ENCODE peak calls at places on chromosomes 5 and 9, in eight cellular contexts. J, E, G, Z, X, C, M and N are unnamed samples.

GRCh38 chr5:43804041-43804440 is 201.1 kb downstream of the NNT start:
- DNase-seq in C (no peak), X (no peak), M (no peak), G (no peak), Z (no peak), J (no peak), E (no peak), N (no peak)

GRCh38 chr5:103511554-103511885 is 51.1 kb downstream of the NUDT12 start:
- DNase-seq in X (no peak), C (no peak), M (peak; percentile 7), Z (peak; percentile 88), E (peak; percentile 40), J (no peak), G (peak; percentile 31), N (no peak)

GRCh38 chr5:35876454-35876853 is 19.8 kb downstream of the IL7R start:
- DNase-seq in E (peak; percentile 20), C (no peak), M (no peak), J (no peak), Z (no peak), G (no peak), X (no peak), N (no peak)

GRCh38 chr9:70519912-70520724 is 105.7 kb upstream of the KLF9 start:
- DNase-seq in C (no peak), M (no peak), G (no peak), Z (no peak), E (no peak), J (no peak), X (no peak), N (no peak)

GRCh38 chr5:173278172-173278571 is 43.2 kb upstream of the NKX2-5 start:
- DNase-seq in G (no peak), M (no peak), E (peak; percentile 29), J (no peak), C (no peak), Z (no peak), X (no peak), N (peak; percentile 34)

GRCh38 chr5:35974570-35974969 is 16.6 kb downstream of the UGT3A1 start:
- DNase-seq in G (no peak), E (no peak), C (no peak), Z (no peak), X (no peak), J (no peak), M (no peak), N (no peak)

GRCh38 chr5:108345541-108346171 is 36.2 kb downstream of the FBXL17 start:
- DNase-seq in C (no peak), Z (peak; percentile 70), G (peak; percentile 64), E (peak; percentile 61), J (no peak), X (peak; percentile 13), M (no peak), N (peak; percentile 69)

GRCh38 chr5:35230043-35230611 is at the start of gene PRLR:
- DNase-seq in Z (peak; percentile 43), J (no peak), X (no peak), M (no peak), C (peak; percentile 66), E (peak; percentile 25), G (peak; percentile 13), N (peak; percentile 27)

GRCh38 chr9:357560-357959 is 142.9 kb downstream of the DOCK8 start:
- DNase-seq in X (no peak), Z (no peak), C (no peak), M (no peak), E (no peak), G (no peak), J (no peak), N (no peak)

GRCh38 chr5:34680896-34681295 is 24.8 kb downstream of the RAI14 start:
- DNase-seq in C (no peak), X (no peak), J (no peak), G (no peak), E (no peak), Z (no peak), M (no peak), N (no peak)

GRCh38 chr5:110903966-110904365 is 165.2 kb downstream of the SLC25A46 start:
- DNase-seq in C (no peak), Z (no peak), G (no peak), J (no peak), E (no peak), X (no peak), M (no peak), N (no peak)

GRCh38 chr5:75461679-75462078 is 49.8 kb downstream of the CERT1 start:
- DNase-seq in J (no peak), G (no peak), Z (peak; percentile 77), E (peak; percentile 60), C (no peak), M (no peak), X (no peak), N (no peak)

GRCh38 chr9:3189113-3189861 is 336.5 kb downstream of the RFX3 start:
- DNase-seq in C (no peak), J (no peak), X (no peak), Z (no peak), G (no peak), E (no peak), M (no peak), N (no peak)

GRCh38 chr5:37641933-37642332 is 197.9 kb downstream of the GDNF start:
- DNase-seq in Z (no peak), M (no peak), J (no peak), X (no peak), G (no peak), E (no peak), C (no peak), N (no peak)

GRCh38 chr5:37638897-37639296 is 200.9 kb downstream of the GDNF start:
- DNase-seq in J (no peak), X (no peak), E (peak; percentile 20), G (peak; percentile 20), C (no peak), M (no peak), Z (no peak), N (no peak)

GRCh38 chr5:37645707-37646106 is 194.1 kb downstream of the GDNF start:
- DNase-seq in E (no peak), G (no peak), M (no peak), J (no peak), C (no peak), Z (no peak), X (no peak), N (no peak)

GRCh38 chr5:37637165-37637845 is 202.5 kb downstream of the GDNF start:
- DNase-seq in C (no peak), G (peak; percentile 63), J (no peak), Z (peak; percentile 56), M (no peak), X (peak; percentile 53), E (peak; percentile 15), N (peak; percentile 33)

DNA sequence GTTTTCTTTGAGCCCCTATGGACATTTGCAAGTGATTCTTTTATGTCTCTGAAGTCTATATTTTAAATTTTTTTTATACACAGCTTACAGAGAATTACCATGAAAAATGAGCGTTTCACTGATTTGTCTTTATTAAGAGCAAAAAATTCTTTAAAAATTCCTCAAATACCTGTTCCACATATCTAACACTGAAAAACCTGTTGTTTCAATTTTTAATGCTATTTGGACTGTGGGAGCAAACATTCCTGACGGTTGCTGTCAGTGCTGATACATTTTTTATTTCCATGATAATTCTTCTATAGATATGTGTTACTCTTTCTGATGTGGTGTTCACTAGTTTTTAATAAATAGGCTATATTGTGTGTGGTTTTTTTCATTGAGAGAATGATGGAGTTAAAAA is 199.8 kb downstream of the GDNF start:
- DNase-seq in C (no peak), G (no peak), M (no peak), Z (no peak), E (no peak), J (no peak), X (no peak), N (no peak)
- TF ChIP-seq CTCF in C (no peak), G (no peak), M (no peak), Z (no peak), E (no peak), J (no peak), X (no peak), N (no peak)

GRCh38 chr5:23367863-23368262 is 139.5 kb upstream of the PRDM9 start:
- DNase-seq in J (no peak), M (no peak), Z (no peak), G (no peak), E (no peak), X (no peak), C (no peak), N (no peak)
- H3K4me3 ChIP-seq in J (no peak overlapping the region), M (no peak overlapping the region), Z (no peak overlapping the region), G (no peak overlapping the region), E (no peak overlapping the region), X (no peak overlapping the region), C (no peak overlapping the region), N (no peak overlapping the region)

GRCh38 chr5:6197427-6197826 is 180.9 kb downstream of the MED10 start:
- DNase-seq in G (no peak), C (no peak), M (no peak), E (no peak), J (no peak), Z (no peak), X (no peak), N (no peak)

GRCh38 chr5:6202113-6202512 is 176.2 kb downstream of the MED10 start:
- DNase-seq in Z (no peak), M (no peak), C (no peak), E (no peak), J (no peak), X (no peak), G (no peak), N (no peak)

GRCh38 chr5:6201626-6202025 is 176.7 kb downstream of the MED10 start:
- DNase-seq in E (peak; percentile 53), G (peak; percentile 31), J (no peak), Z (peak; percentile 30), X (no peak), C (no peak), M (no peak), N (peak; percentile 10)

GRCh38 chr5:6202615-6203365 is 175.6 kb downstream of the MED10 start:
- DNase-seq in X (no peak), E (no peak), C (no peak), J (no peak), Z (no peak), M (no peak), G (no peak), N (no peak)
- TF ChIP-seq CTCF in X (no peak), E (no peak), C (no peak), J (no peak), Z (no peak), M (no peak), G (no peak), N (no peak)

GRCh38 chr5:41843456-41844112 is 26.6 kb downstream of the OXCT1 start:
- DNase-seq in C (no peak), M (no peak), G (peak; percentile 73), X (peak; percentile 48), Z (peak; percentile 50), E (peak; percentile 69), J (no peak), N (peak; percentile 88)

GRCh38 chr5:41851116-41851515 is 19.1 kb downstream of the OXCT1 start:
- DNase-seq in G (no peak), C (no peak), M (no peak), E (no peak), X (no peak), J (no peak), Z (no peak), N (no peak)

GRCh38 chr5:41852293-41852692 is 17.9 kb downstream of the OXCT1 start:
- DNase-seq in Z (no peak), X (no peak), G (no peak), J (no peak), E (no peak), C (no peak), M (no peak), N (no peak)

GRCh38 chr5:41844502-41844901 is 25.7 kb downstream of the OXCT1 start:
- DNase-seq in X (no peak), E (no peak), J (no peak), Z (no peak), C (no peak), M (no peak), G (no peak), N (no peak)

GRCh38 chr5:41848983-41849382 is 21.2 kb downstream of the OXCT1 start:
- DNase-seq in C (no peak), E (no peak), J (no peak), M (no peak), X (no peak), Z (no peak), G (no peak), N (no peak)
- H3K4me3 ChIP-seq in C (no peak overlapping the region), E (no peak overlapping the region), J (no peak overlapping the region), M (no peak overlapping the region), X (no peak overlapping the region), Z (no peak overlapping the region), G (no peak overlapping the region), N (no peak overlapping the region)